ENCODE peak calls at places on chromosomes 5 and 9, in five cellular contexts. S is H9, I is mammary epithelial cell, A is astrocyte, F is neural progenitor cell. L is an unnamed sample.

GRCh38 chr9:1759009-1759408 is 256.1 kb upstream of the SMARCA2 start:
- DNase-seq in A (no peak), S (peak; percentile 32), I (no peak), F (no peak), L (no peak)

GRCh38 chr5:177312649-177313181 is 1.0 kb upstream of the MXD3 start:
- DNase-seq in F (peak; percentile 73), S (peak; percentile 84), A (no peak), I (no peak), L (no peak)

GRCh38 chr5:170070556-170071412 is 34.9 kb upstream of the FOXI1 start:
- DNase-seq in A (peak; percentile 8), I (peak; percentile 9), S (peak; percentile 69), F (peak; percentile 88), L (no peak)

GRCh38 chr5:134864707-134865106 is 9.5 kb upstream of the TXNDC15 start:
- DNase-seq in F (no peak), A (no peak), I (no peak), S (no peak), L (no peak)

GRCh38 chr5:61631438-61631941 is 299.4 kb downstream of the ZSWIM6 start:
- DNase-seq in F (peak; percentile 23), A (peak; percentile 55), S (no peak), I (no peak), L (no peak)

GRCh38 chr5:150515446-150515845 is 7.5 kb downstream of the NDST1 start:
- DNase-seq in F (no peak), A (peak; percentile 80), S (no peak), I (no peak), L (no peak)

GRCh38 chr5:150622157-150622556 is 18.3 kb upstream of the SYNPO start:
- DNase-seq in F (no peak), I (no peak), A (peak; percentile 90), S (no peak), L (no peak)

GRCh38 chr5:160565376-160565775 is 143.7 kb downstream of the PTTG1 start:
- DNase-seq in A (no peak), I (no peak), S (no peak), F (no peak), L (no peak)

GRCh38 chr5:5330723-5331530 is 91.5 kb upstream of the ICE1 start:
- DNase-seq in I (no peak), F (no peak), S (no peak), A (peak; percentile 41), L (no peak)

GRCh38 chr9:98402272-98402840 is 146.9 kb upstream of the TBC1D2 start:
- DNase-seq in F (no peak), S (no peak), I (no peak), A (no peak), L (no peak)

GRCh38 chr9:126453156-126453963 is 126.7 kb downstream of the MVB12B start:
- DNase-seq in S (peak; percentile 17), F (peak; percentile 38), A (no peak), I (no peak), L (no peak)

GRCh38 chr5:29780401-29780800 is 1413.1 kb upstream of the CDH6 start:
- DNase-seq in I (no peak), A (no peak), F (no peak), S (no peak), L (no peak)

GRCh38 chr5:139652788-139653241 is 4.7 kb downstream of the CXXC5 start:
- DNase-seq in S (no peak), I (no peak), F (no peak), A (no peak), L (no peak)

DNA sequence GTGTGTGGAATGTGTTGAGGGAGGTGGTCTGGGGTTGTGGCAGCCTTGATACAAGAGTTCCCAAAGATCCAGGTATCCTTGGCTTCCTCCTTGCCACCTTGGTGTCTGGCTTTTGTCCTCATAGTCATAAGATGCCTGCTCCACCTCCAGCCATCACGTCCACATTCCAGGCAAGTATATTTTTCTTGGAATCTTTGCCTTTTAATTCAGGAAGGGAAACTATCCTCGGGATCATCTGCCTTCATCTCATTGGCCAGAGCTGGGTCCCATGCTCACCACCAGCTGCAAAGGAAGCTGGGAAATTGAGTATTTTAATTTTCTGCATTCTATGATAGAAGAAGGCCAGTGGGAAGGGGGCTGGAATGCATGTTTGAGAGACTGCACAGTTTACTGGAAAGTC is 186.7 kb downstream of the C9orf50 start:
- DNase-seq in A (no peak), I (no peak), S (no peak), F (no peak), L (no peak)
- H3K27ac ChIP-seq in A (no peak overlapping the region), I (no peak overlapping the region), S (no peak overlapping the region), F (no peak overlapping the region), L (no peak overlapping the region)

DNA sequence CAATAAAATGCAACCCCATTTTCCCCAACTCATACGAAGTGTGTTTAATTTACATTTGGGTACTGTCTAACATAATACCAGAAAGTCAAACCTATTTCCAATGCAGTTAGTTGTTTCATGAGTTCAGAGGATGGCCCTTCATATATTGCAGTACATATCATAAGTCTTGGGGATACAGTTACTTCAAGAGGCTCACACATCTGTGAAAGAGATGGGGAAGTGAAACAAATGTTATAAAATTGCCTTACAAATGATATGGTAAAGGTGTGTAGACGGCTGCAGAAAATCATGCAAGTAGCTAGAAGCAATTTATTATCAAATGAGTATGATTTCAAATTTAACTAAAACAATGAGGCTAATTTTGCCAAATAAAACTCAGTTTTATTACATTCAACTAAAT is 219.0 kb upstream of the CDH12 start:
- DNase-seq in A (no peak), F (no peak), I (no peak), S (no peak), L (no peak)
- H2AFZ ChIP-seq in A (no peak overlapping the region), F (no peak overlapping the region), I (no peak overlapping the region), S (no peak overlapping the region), L (no peak overlapping the region)

GRCh38 chr5:87190041-87190440 is 77.6 kb upstream of the RASA1 start:
- DNase-seq in F (no peak), I (no peak), S (no peak), A (no peak), L (no peak)

GRCh38 chr5:87195616-87196015 is 72.1 kb upstream of the RASA1 start:
- DNase-seq in I (no peak), A (peak; percentile 38), S (no peak), F (no peak), L (no peak)

GRCh38 chr5:87190687-87191086 is 77.0 kb upstream of the RASA1 start:
- DNase-seq in F (no peak), S (no peak), I (no peak), A (no peak), L (no peak)

GRCh38 chr5:87191645-87192044 is 76.0 kb upstream of the RASA1 start:
- DNase-seq in F (no peak), I (no peak), A (no peak), S (no peak), L (no peak)

DNA sequence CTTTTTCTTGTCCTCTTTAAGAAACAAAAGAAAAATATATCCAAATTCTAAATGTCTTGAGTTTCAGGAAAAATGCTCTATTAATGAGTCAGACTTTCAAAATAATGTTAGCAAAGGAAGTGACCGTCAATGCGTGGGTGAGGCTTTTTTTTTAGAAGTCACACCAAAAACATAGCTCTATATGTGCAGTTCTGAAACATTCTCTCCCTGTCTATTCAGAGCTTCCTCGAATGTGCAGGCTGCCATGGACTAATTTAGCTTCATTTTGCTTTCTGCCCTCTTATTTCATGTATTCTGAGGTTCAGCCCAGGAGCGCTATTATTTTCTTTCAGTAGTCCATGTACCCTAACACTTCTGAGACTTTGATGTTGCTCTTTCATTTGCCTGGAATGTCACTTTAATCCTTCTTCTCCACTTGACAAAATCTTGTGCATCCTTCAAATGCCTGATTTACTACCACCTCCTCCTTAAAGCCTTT is 72.5 kb upstream of the RASA1 start:
- DNase-seq in F (no peak), A (peak; percentile 82), I (peak; percentile 53), S (no peak), L (no peak)
- H3K27ac ChIP-seq in F (no peak overlapping the region), A (peak overlapping the region; percentile 69), I (peak overlapping the region; percentile 27), S (no peak overlapping the region), L (no peak overlapping the region)

GRCh38 chr5:99936911-99937310 is 598.3 kb upstream of the FAM174A start:
- DNase-seq in F (no peak), A (no peak), I (no peak), S (no peak), L (no peak)
- H2AFZ ChIP-seq in F (no peak overlapping the region), A (no peak overlapping the region), I (no peak overlapping the region), S (no peak overlapping the region), L (no peak overlapping the region)

DNA sequence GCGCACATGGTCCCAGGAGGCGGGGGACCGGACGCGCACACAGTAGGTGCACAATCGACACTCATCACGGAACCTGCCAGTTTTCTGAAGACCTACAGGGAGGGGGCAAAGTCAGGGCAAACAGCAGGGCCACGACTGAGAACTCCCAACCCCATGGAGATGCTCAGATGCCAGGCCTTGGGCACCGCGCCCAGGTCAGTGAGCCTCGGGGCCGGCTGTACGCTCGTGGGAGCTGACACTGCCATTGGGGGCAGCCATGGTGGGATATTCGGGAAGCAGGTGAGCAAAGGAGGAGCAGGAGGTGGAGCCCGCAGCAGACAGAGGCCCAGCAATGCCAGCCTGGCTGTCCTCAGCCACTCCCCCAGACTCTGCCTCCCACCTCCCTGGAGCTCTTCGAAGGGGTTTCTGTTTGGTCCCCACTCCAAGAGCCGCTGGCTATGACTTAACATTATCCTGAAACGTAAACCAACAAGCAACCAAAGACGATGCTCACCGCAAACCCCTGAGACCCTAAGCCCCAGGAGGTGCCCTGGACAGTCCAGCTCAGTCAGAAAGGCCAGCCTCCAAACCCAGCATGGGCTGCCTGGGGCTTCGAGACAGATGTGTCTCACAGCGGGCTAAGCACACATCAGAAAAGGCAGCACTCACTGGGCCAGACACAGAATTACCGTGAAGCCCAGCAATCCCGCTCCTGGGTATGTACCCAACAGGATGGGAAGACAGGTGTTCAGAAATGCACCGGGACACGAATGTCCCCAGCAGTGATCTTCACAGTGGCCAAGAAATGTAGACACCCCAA is 78.4 kb downstream of the VAV2 start:
- DNase-seq in A (no peak), F (no peak), I (no peak), S (no peak), L (no peak)
- H3K27ac ChIP-seq in A (no peak overlapping the region), F (peak overlapping the region; percentile 53), I (no peak overlapping the region), S (no peak overlapping the region), L (no peak overlapping the region)

GRCh38 chr9:87395804-87396458 is 101.7 kb upstream of the DAPK1 start:
- DNase-seq in I (no peak), A (peak; percentile 63), S (no peak), F (no peak), L (no peak)
- H2AFZ ChIP-seq in I (no peak overlapping the region), A (no peak overlapping the region), S (no peak overlapping the region), F (peak overlapping the region; percentile 43), L (no peak overlapping the region)

DNA sequence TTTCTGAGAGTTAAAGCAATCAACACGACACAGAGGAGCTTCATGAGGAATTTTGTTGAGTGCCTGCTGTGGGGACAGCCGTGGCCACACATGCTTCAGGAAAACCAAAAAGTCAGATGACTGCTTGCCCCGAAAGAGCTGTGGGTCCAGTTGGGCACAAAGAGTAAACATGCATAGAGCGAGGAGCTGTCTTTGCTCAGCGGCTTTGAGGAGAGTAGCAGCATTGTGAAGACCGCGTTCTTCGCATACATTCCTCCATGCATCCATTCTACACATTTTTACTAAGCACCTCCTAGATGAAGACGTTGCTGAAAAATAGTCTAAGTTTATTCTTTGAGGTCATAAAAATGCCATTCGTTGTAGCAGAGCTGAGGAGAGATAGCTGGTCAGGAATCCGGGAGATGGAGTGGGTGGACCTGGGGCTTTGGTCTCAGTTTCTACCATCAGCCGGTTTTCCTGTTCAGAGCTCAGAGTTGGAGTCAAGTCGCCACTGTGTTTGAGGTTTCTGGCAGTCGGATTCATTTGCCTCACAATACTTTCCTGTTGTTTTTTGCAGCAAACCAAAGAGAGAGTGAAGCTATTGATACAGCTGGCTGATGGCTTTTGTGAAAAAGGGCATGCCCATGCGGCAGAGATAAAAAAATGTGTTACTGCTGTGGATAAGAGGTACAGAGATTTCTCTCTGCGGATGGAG is 194.6 kb upstream of the OTULINL start:
- DNase-seq in A (peak; percentile 48), S (no peak), F (no peak), I (no peak), L (no peak)
- H3K27ac ChIP-seq in A (peak overlapping the region; percentile 7), S (no peak overlapping the region), F (no peak overlapping the region), I (no peak overlapping the region), L (no peak overlapping the region)